ENCODE peak calls at places on chromosomes 6 and 20, in ten cellular contexts. One of them, this sample, is unnamed.
A peak's percentile ranks its signal among the peaks of the same experiment; 100 is the strongest.

GRCh38 chr6:140566706-140567330 is 1192.4 kb upstream of the CITED2 start:
- DNase-seq in neural progenitor cell: no peak
- DNase-seq in CD8-positive, alpha-beta T cell: no peak
- DNase-seq in cardiac muscle cell: peak; percentile 62
- DNase-seq in fibroblast of lung: peak; percentile 82
- DNase-seq in right atrium auricular region: no peak
- DNase-seq in endodermal cell: no peak
- DNase-seq in HL-60: no peak
- DNase-seq in colonic mucosa: no peak
- DNase-seq in K562: no peak
- DNase-seq in this sample: no peak

GRCh38 chr20:12925214-12925755 is 83.5 kb upstream of the SPTLC3 start:
- DNase-seq in neural progenitor cell: peak; percentile 88
- DNase-seq in CD8-positive, alpha-beta T cell: no peak
- DNase-seq in cardiac muscle cell: peak; percentile 82
- DNase-seq in fibroblast of lung: peak; percentile 81
- DNase-seq in right atrium auricular region: no peak
- DNase-seq in endodermal cell: peak; percentile 85
- DNase-seq in HL-60: peak; percentile 24
- DNase-seq in colonic mucosa: peak; percentile 45
- DNase-seq in K562: peak; percentile 24
- DNase-seq in this sample: no peak

GRCh38 chr6:39654121-39654520 is 71.1 kb downstream of the KIF6 start:
- DNase-seq in neural progenitor cell: no peak
- DNase-seq in CD8-positive, alpha-beta T cell: no peak
- DNase-seq in cardiac muscle cell: no peak
- DNase-seq in fibroblast of lung: no peak
- DNase-seq in right atrium auricular region: no peak
- DNase-seq in endodermal cell: no peak
- DNase-seq in HL-60: no peak
- DNase-seq in colonic mucosa: no peak
- DNase-seq in K562: peak; percentile 3
- DNase-seq in this sample: no peak

GRCh38 chr6:79057746-79058145 is 20.3 kb downstream of the PHIP start:
- DNase-seq in neural progenitor cell: no peak
- DNase-seq in CD8-positive, alpha-beta T cell: no peak
- DNase-seq in cardiac muscle cell: no peak
- DNase-seq in fibroblast of lung: no peak
- DNase-seq in right atrium auricular region: no peak
- DNase-seq in endodermal cell: no peak
- DNase-seq in HL-60: no peak
- DNase-seq in colonic mucosa: no peak
- DNase-seq in K562: no peak
- DNase-seq in this sample: no peak

GRCh38 chr20:23622839-23623343 is 14.9 kb downstream of the CST3 start:
- DNase-seq in neural progenitor cell: no peak
- DNase-seq in CD8-positive, alpha-beta T cell: no peak
- DNase-seq in cardiac muscle cell: no peak
- DNase-seq in fibroblast of lung: peak; percentile 87
- DNase-seq in right atrium auricular region: peak; percentile 88
- DNase-seq in endodermal cell: peak; percentile 80
- DNase-seq in HL-60: no peak
- DNase-seq in colonic mucosa: peak; percentile 74
- DNase-seq in K562: peak; percentile 40
- DNase-seq in this sample: no peak

GRCh38 chr6:15248451-15249370 is 2.8 kb downstream of the JARID2 start:
- DNase-seq in neural progenitor cell: peak; percentile 99
- DNase-seq in CD8-positive, alpha-beta T cell: peak; percentile 92
- DNase-seq in cardiac muscle cell: peak; percentile 93
- DNase-seq in fibroblast of lung: peak; percentile 94
- DNase-seq in right atrium auricular region: peak; percentile 97
- DNase-seq in endodermal cell: peak; percentile 96
- DNase-seq in HL-60: peak; percentile 91
- DNase-seq in colonic mucosa: peak; percentile 98
- DNase-seq in K562: peak; percentile 100
- DNase-seq in this sample: peak; percentile 88

GRCh38 chr6:2225422-2226392 is 19.7 kb downstream of the GMDS start:
- DNase-seq in neural progenitor cell: no peak
- DNase-seq in CD8-positive, alpha-beta T cell: no peak
- DNase-seq in cardiac muscle cell: no peak
- DNase-seq in fibroblast of lung: peak; percentile 23
- DNase-seq in right atrium auricular region: no peak
- DNase-seq in endodermal cell: no peak
- DNase-seq in HL-60: no peak
- DNase-seq in colonic mucosa: peak; percentile 49
- DNase-seq in K562: no peak
- DNase-seq in this sample: no peak

GRCh38 chr6:166494757-166495486 is 91.6 kb downstream of the RAMACL start:
- DNase-seq in neural progenitor cell: no peak
- DNase-seq in CD8-positive, alpha-beta T cell: no peak
- DNase-seq in cardiac muscle cell: no peak
- DNase-seq in fibroblast of lung: no peak
- DNase-seq in right atrium auricular region: no peak
- DNase-seq in endodermal cell: no peak
- DNase-seq in HL-60: no peak
- DNase-seq in colonic mucosa: no peak
- DNase-seq in K562: peak; percentile 21
- DNase-seq in this sample: no peak

GRCh38 chr6:42281570-42281969 is 63.9 kb upstream of the MRPS10 start:
- DNase-seq in neural progenitor cell: no peak
- DNase-seq in CD8-positive, alpha-beta T cell: peak; percentile 55
- DNase-seq in cardiac muscle cell: no peak
- DNase-seq in fibroblast of lung: no peak
- DNase-seq in right atrium auricular region: no peak
- DNase-seq in endodermal cell: no peak
- DNase-seq in HL-60: peak; percentile 41
- DNase-seq in colonic mucosa: no peak
- DNase-seq in K562: no peak
- DNase-seq in this sample: no peak

GRCh38 chr6:27591660-27592059 is 118.8 kb upstream of the ZNF184 start:
- DNase-seq in neural progenitor cell: peak; percentile 68
- DNase-seq in CD8-positive, alpha-beta T cell: no peak
- DNase-seq in cardiac muscle cell: peak; percentile 15
- DNase-seq in fibroblast of lung: peak; percentile 49
- DNase-seq in right atrium auricular region: no peak
- DNase-seq in endodermal cell: peak; percentile 81
- DNase-seq in HL-60: no peak
- DNase-seq in colonic mucosa: no peak
- DNase-seq in K562: peak; percentile 86
- DNase-seq in this sample: no peak

GRCh38 chr20:37899105-37900045 is 3.6 kb upstream of the VSTM2L start:
- DNase-seq in neural progenitor cell: no peak
- DNase-seq in CD8-positive, alpha-beta T cell: no peak
- DNase-seq in cardiac muscle cell: no peak
- DNase-seq in fibroblast of lung: no peak
- DNase-seq in right atrium auricular region: no peak
- DNase-seq in endodermal cell: no peak
- DNase-seq in HL-60: no peak
- DNase-seq in colonic mucosa: no peak
- DNase-seq in K562: no peak
- DNase-seq in this sample: no peak

GRCh38 chr20:37893566-37894241 is 9.2 kb upstream of the VSTM2L start:
- DNase-seq in neural progenitor cell: no peak
- DNase-seq in CD8-positive, alpha-beta T cell: no peak
- DNase-seq in cardiac muscle cell: no peak
- DNase-seq in fibroblast of lung: no peak
- DNase-seq in right atrium auricular region: no peak
- DNase-seq in endodermal cell: no peak
- DNase-seq in HL-60: no peak
- DNase-seq in colonic mucosa: no peak
- DNase-seq in K562: no peak
- DNase-seq in this sample: no peak

GRCh38 chr20:37898301-37899104 is 4.4 kb upstream of the VSTM2L start:
- DNase-seq in neural progenitor cell: no peak
- DNase-seq in CD8-positive, alpha-beta T cell: no peak
- DNase-seq in cardiac muscle cell: no peak
- DNase-seq in fibroblast of lung: peak; percentile 74
- DNase-seq in right atrium auricular region: no peak
- DNase-seq in endodermal cell: no peak
- DNase-seq in HL-60: no peak
- DNase-seq in colonic mucosa: no peak
- DNase-seq in K562: no peak
- DNase-seq in this sample: no peak

GRCh38 chr20:37894454-37894853 is 8.5 kb upstream of the VSTM2L start:
- DNase-seq in neural progenitor cell: no peak
- DNase-seq in CD8-positive, alpha-beta T cell: no peak
- DNase-seq in cardiac muscle cell: no peak
- DNase-seq in fibroblast of lung: no peak
- DNase-seq in right atrium auricular region: no peak
- DNase-seq in endodermal cell: no peak
- DNase-seq in HL-60: no peak
- DNase-seq in colonic mucosa: no peak
- DNase-seq in K562: no peak
- DNase-seq in this sample: no peak

GRCh38 chr20:37897008-37897548 is 5.8 kb upstream of the VSTM2L start:
- DNase-seq in neural progenitor cell: peak; percentile 75
- DNase-seq in CD8-positive, alpha-beta T cell: no peak
- DNase-seq in cardiac muscle cell: peak; percentile 79
- DNase-seq in fibroblast of lung: no peak
- DNase-seq in right atrium auricular region: no peak
- DNase-seq in endodermal cell: peak; percentile 85
- DNase-seq in HL-60: no peak
- DNase-seq in colonic mucosa: no peak
- DNase-seq in K562: peak; percentile 61
- DNase-seq in this sample: no peak
- TF ChIP-seq CTCF in neural progenitor cell: peak; percentile 62
- TF ChIP-seq CTCF in CD8-positive, alpha-beta T cell: no peak
- TF ChIP-seq CTCF in cardiac muscle cell: peak; percentile 52
- TF ChIP-seq CTCF in fibroblast of lung: peak; percentile 39
- TF ChIP-seq CTCF in right atrium auricular region: peak; percentile 57
- TF ChIP-seq CTCF in endodermal cell: peak; percentile 83
- TF ChIP-seq CTCF in HL-60: no peak
- TF ChIP-seq CTCF in colonic mucosa: no peak
- TF ChIP-seq CTCF in K562: peak; percentile 73
- TF ChIP-seq CTCF in this sample: no peak

DNA sequence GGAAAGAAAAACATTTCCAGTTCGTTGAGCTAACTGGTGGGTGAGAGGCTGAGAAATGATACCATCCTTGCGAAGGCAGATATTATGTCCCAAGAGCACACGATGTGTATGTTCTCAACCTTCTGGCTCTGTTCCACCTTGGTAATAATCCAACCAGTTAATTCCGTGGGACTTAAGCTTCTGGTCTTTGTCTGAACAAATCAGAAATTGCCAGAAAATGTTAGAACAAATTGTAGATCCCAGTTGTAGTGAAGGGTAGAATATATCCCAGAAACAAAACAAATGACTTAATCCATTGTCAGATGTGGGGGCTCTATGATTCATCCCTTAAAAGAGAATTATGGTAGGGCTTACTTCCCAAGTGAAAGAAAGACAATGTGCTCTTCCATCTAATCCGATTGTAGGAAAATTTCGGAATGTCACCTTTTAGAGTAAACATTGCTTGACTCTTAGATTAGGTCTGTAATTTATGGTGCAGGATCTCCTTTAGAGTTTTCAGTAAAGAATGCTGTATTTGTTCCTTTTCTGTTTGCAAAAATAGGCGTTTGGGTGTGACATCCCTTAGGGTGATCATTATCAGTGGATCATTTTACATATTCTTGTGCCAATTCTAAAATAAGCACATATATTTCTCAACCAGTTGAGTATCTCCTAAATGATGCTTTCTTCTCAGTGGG is 234.5 kb upstream of the ZNF217 start:
- DNase-seq in neural progenitor cell: no peak
- DNase-seq in CD8-positive, alpha-beta T cell: no peak
- DNase-seq in cardiac muscle cell: no peak
- DNase-seq in fibroblast of lung: peak; percentile 96
- DNase-seq in right atrium auricular region: no peak
- DNase-seq in endodermal cell: no peak
- DNase-seq in HL-60: no peak
- DNase-seq in colonic mucosa: no peak
- DNase-seq in K562: no peak
- DNase-seq in this sample: no peak
- H3K4me3 ChIP-seq in neural progenitor cell: no peak overlapping the region
- H3K4me3 ChIP-seq in CD8-positive, alpha-beta T cell: peak overlapping the region; percentile 33
- H3K4me3 ChIP-seq in cardiac muscle cell: no peak overlapping the region
- H3K4me3 ChIP-seq in fibroblast of lung: peak overlapping the region; percentile 59
- H3K4me3 ChIP-seq in right atrium auricular region: no peak overlapping the region
- H3K4me3 ChIP-seq in endodermal cell: peak overlapping the region; percentile 30
- H3K4me3 ChIP-seq in HL-60: no peak overlapping the region
- H3K4me3 ChIP-seq in colonic mucosa: no peak overlapping the region
- H3K4me3 ChIP-seq in K562: peak overlapping the region; percentile 4
- H3K4me3 ChIP-seq in this sample: peak overlapping the region; percentile 74

GRCh38 chr20:36370991-36371390 is 64.9 kb downstream of the DLGAP4 start:
- DNase-seq in neural progenitor cell: no peak
- DNase-seq in CD8-positive, alpha-beta T cell: no peak
- DNase-seq in cardiac muscle cell: no peak
- DNase-seq in fibroblast of lung: no peak
- DNase-seq in right atrium auricular region: no peak
- DNase-seq in endodermal cell: no peak
- DNase-seq in HL-60: no peak
- DNase-seq in colonic mucosa: no peak
- DNase-seq in K562: no peak
- DNase-seq in this sample: no peak

GRCh38 chr20:36371391-36371790 is 65.3 kb downstream of the DLGAP4 start:
- DNase-seq in neural progenitor cell: no peak
- DNase-seq in CD8-positive, alpha-beta T cell: no peak
- DNase-seq in cardiac muscle cell: no peak
- DNase-seq in fibroblast of lung: no peak
- DNase-seq in right atrium auricular region: no peak
- DNase-seq in endodermal cell: no peak
- DNase-seq in HL-60: no peak
- DNase-seq in colonic mucosa: no peak
- DNase-seq in K562: no peak
- DNase-seq in this sample: no peak

GRCh38 chr20:36372671-36373070 is 66.5 kb downstream of the DLGAP4 start:
- DNase-seq in neural progenitor cell: no peak
- DNase-seq in CD8-positive, alpha-beta T cell: no peak
- DNase-seq in cardiac muscle cell: no peak
- DNase-seq in fibroblast of lung: no peak
- DNase-seq in right atrium auricular region: no peak
- DNase-seq in endodermal cell: no peak
- DNase-seq in HL-60: no peak
- DNase-seq in colonic mucosa: no peak
- DNase-seq in K562: no peak
- DNase-seq in this sample: no peak

GRCh38 chr20:36374995-36375394 is 68.9 kb downstream of the DLGAP4 start:
- DNase-seq in neural progenitor cell: no peak
- DNase-seq in CD8-positive, alpha-beta T cell: no peak
- DNase-seq in cardiac muscle cell: no peak
- DNase-seq in fibroblast of lung: no peak
- DNase-seq in right atrium auricular region: no peak
- DNase-seq in endodermal cell: no peak
- DNase-seq in HL-60: no peak
- DNase-seq in colonic mucosa: no peak
- DNase-seq in K562: no peak
- DNase-seq in this sample: no peak

GRCh38 chr20:36373089-36373488 is 67.0 kb downstream of the DLGAP4 start:
- DNase-seq in neural progenitor cell: no peak
- DNase-seq in CD8-positive, alpha-beta T cell: no peak
- DNase-seq in cardiac muscle cell: no peak
- DNase-seq in fibroblast of lung: no peak
- DNase-seq in right atrium auricular region: no peak
- DNase-seq in endodermal cell: no peak
- DNase-seq in HL-60: no peak
- DNase-seq in colonic mucosa: no peak
- DNase-seq in K562: no peak
- DNase-seq in this sample: no peak
- H3K27me3 ChIP-seq in neural progenitor cell: no peaks in the 10 kb centered on the region
- H3K27me3 ChIP-seq in CD8-positive, alpha-beta T cell: no peaks in the 10 kb centered on the region
- H3K27me3 ChIP-seq in cardiac muscle cell: no peaks in the 10 kb centered on the region
- H3K27me3 ChIP-seq in fibroblast of lung: peaks cover 5% of the 10 kb centered on the region
- H3K27me3 ChIP-seq in right atrium auricular region: no peaks in the 10 kb centered on the region
- H3K27me3 ChIP-seq in endodermal cell: no peaks in the 10 kb centered on the region
- H3K27me3 ChIP-seq in HL-60: no peaks in the 10 kb centered on the region
- H3K27me3 ChIP-seq in colonic mucosa: no peaks in the 10 kb centered on the region
- H3K27me3 ChIP-seq in K562: peaks cover 48% of the 10 kb centered on the region
- H3K27me3 ChIP-seq in this sample: no peaks in the 10 kb centered on the region

GRCh38 chr6:93424303-93425064 is 5.1 kb upstream of the EPHA7 start:
- DNase-seq in neural progenitor cell: peak; percentile 20
- DNase-seq in CD8-positive, alpha-beta T cell: no peak
- DNase-seq in cardiac muscle cell: peak; percentile 44
- DNase-seq in fibroblast of lung: no peak
- DNase-seq in right atrium auricular region: no peak
- DNase-seq in endodermal cell: no peak
- DNase-seq in HL-60: no peak
- DNase-seq in colonic mucosa: no peak
- DNase-seq in K562: no peak
- DNase-seq in this sample: no peak
- TF ChIP-seq CTCF in neural progenitor cell: peak; percentile 69
- TF ChIP-seq CTCF in CD8-positive, alpha-beta T cell: no peak
- TF ChIP-seq CTCF in cardiac muscle cell: peak; percentile 71
- TF ChIP-seq CTCF in fibroblast of lung: peak; percentile 72
- TF ChIP-seq CTCF in right atrium auricular region: peak; percentile 62
- TF ChIP-seq CTCF in endodermal cell: peak; percentile 77
- TF ChIP-seq CTCF in HL-60: peak; percentile 18
- TF ChIP-seq CTCF in colonic mucosa: peak; percentile 52
- TF ChIP-seq CTCF in K562: no peak
- TF ChIP-seq CTCF in this sample: peak; percentile 10